ENCODE peak calls at places on chromosomes 13 and 19, in six cellular contexts. K is RWPE1; F is NCI-H2029; X is aorta; H is activated CD4-positive, CD25-positive, alpha-beta regulatory T cell; Z is CD4-positive, alpha-beta T cell. T is an unnamed sample.

GRCh38 chr19:44878119-44878865 is 12.8 kb upstream of the TOMM40 start:
- DNase-seq in K (no peak), F (no peak), X (no peak), H (no peak), Z (no peak), T (no peak)

GRCh38 chr13:113656015-113656588 is 1.9 kb downstream of the ATP4B start:
- DNase-seq in K (no peak), F (no peak), X (peak), H (no peak), Z (no peak), T (no peak)

GRCh38 chr13:59205501-59205900 is 958.2 kb downstream of the DIAPH3 start:
- DNase-seq in K (no peak), F (no peak), X (no peak), H (no peak), Z (no peak), T (no peak)

GRCh38 chr19:29487432-29487831 is 38.4 kb upstream of the VSTM2B start:
- DNase-seq in K (no peak), F (no peak), X (peak), H (no peak), Z (no peak), T (no peak)

GRCh38 chr19:709196-709964 is 645 bp downstream of the PALM start:
- DNase-seq in K (no peak), F (no peak), X (no peak), H (no peak), Z (no peak), T (no peak)

GRCh38 chr13:98797456-98797855 is 45.0 kb upstream of the SLC15A1 start:
- DNase-seq in K (no peak), F (no peak), X (no peak), H (no peak), Z (no peak), T (no peak)

GRCh38 chr19:17942582-17943283 is 9.9 kb downstream of the CCDC124 start:
- DNase-seq in K (no peak), F (no peak), X (no peak), H (no peak), Z (no peak), T (no peak)

GRCh38 chr19:50858896-50859295 is 4.2 kb downstream of the KLK3 start:
- DNase-seq in K (no peak), F (peak), X (no peak), H (no peak), Z (no peak), T (peak)

GRCh38 chr19:15374796-15375440 is 4.7 kb downstream of the AKAP8 start:
- DNase-seq in K (no peak), F (no peak), X (peak), H (no peak), Z (no peak), T (no peak)

GRCh38 chr19:13958043-13958442 is 5.7 kb downstream of the DCAF15 start:
- DNase-seq in K (no peak), F (no peak), X (no peak), H (no peak), Z (no peak), T (no peak)

GRCh38 chr19:51272183-51272817 is 21.4 kb downstream of the SIGLECL1 start:
- DNase-seq in K (no peak), F (no peak), X (no peak), H (no peak), Z (no peak), T (no peak)

GRCh38 chr19:19120308-19121156 is 17.7 kb downstream of the TMEM161A start:
- DNase-seq in K (peak), F (peak), X (no peak), H (no peak), Z (no peak), T (no peak)

GRCh38 chr13:66689037-66689619 is 541.0 kb downstream of the PCDH9 start:
- DNase-seq in K (no peak), F (no peak), X (no peak), H (no peak), Z (no peak), T (no peak)

GRCh38 chr13:25872871-25873607 is 178.8 kb downstream of the SHISA2 start:
- DNase-seq in K (no peak), F (no peak), X (no peak), H (no peak), Z (no peak), T (no peak)

GRCh38 chr13:110965038-110965754 is 50.3 kb upstream of the ANKRD10 start:
- DNase-seq in K (peak), F (no peak), X (no peak), H (no peak), Z (no peak), T (no peak)

GRCh38 chr13:97273341-97273831 is 51.3 kb downstream of the MBNL2 start:
- DNase-seq in K (peak), F (no peak), X (no peak), H (no peak), Z (no peak), T (no peak)

GRCh38 chr13:96573563-96573962 is 420.7 kb downstream of the OXGR1 start:
- DNase-seq in K (no peak), F (no peak), X (no peak), H (no peak), Z (no peak), T (no peak)

GRCh38 chr19:38703509-38703908 is 40.8 kb downstream of the CAPN12 start:
- DNase-seq in K (no peak), F (no peak), X (no peak), H (no peak), Z (no peak), T (no peak)

GRCh38 chr19:45446295-45446694 is 21.5 kb upstream of the FOSB start:
- DNase-seq in K (no peak), F (no peak), X (no peak), H (no peak), Z (no peak), T (no peak)

GRCh38 chr19:34325181-34325580 is 39.8 kb upstream of the GPI start:
- DNase-seq in K (no peak), F (no peak), X (no peak), H (no peak), Z (no peak), T (no peak)

GRCh38 chr19:6271721-6272410 is 7.9 kb downstream of the MLLT1 start:
- DNase-seq in K (no peak), F (peak), X (peak), H (no peak), Z (no peak), T (peak)

GRCh38 chr13:24161010-24161775 is 673 bp downstream of the SPATA13 start:
- DNase-seq in K (peak), F (no peak), X (peak), H (peak), Z (peak), T (no peak)

GRCh38 chr13:71722206-71722605 is 144.8 kb downstream of the DACH1 start:
- DNase-seq in K (no peak), F (no peak), X (no peak), H (no peak), Z (no peak), T (no peak)

GRCh38 chr13:49976314-49977258 is 20.3 kb upstream of the TRIM13 start:
- DNase-seq in K (peak), F (peak), X (peak), H (peak), Z (peak), T (peak)

GRCh38 chr19:51318687-51319675 is 7.5 kb downstream of the IGLON5 start:
- DNase-seq in K (no peak), F (no peak), X (no peak), H (no peak), Z (no peak), T (no peak)

GRCh38 chr19:46081928-46082727 is 41.3 kb upstream of the IGFL4 start:
- DNase-seq in K (peak), F (peak), X (no peak), H (no peak), Z (no peak), T (peak)

GRCh38 chr13:113616991-113617749 is 32.6 kb downstream of the TFDP1 start:
- DNase-seq in K (no peak), F (peak), X (peak), H (no peak), Z (no peak), T (no peak)

T was measured in SHP77.